ENCODE peak calls at places on chromosomes 11 and 22, in six cellular contexts. N is stomach, S is vagina, A is heart left ventricle, J is body of pancreas, E is esophagus squamous epithelium. X is an unnamed sample.

GRCh38 chr22:25111579-25112517 is 87.8 kb upstream of the CRYBB3 start:
- DNase-seq in A (no peak), S (no peak), N (peak; percentile 87), E (no peak), J (peak; percentile 59), X (peak; percentile 41)

GRCh38 chr22:50326959-50327710 is at the start of gene DENND6B:
- DNase-seq in J (peak; percentile 85), A (peak; percentile 85), E (no peak), S (no peak), N (peak; percentile 87), X (peak; percentile 83)

GRCh38 chr11:77109236-77110019 is 6.8 kb downstream of the OMP start:
- DNase-seq in S (no peak), J (no peak), A (no peak), E (no peak), N (no peak), X (no peak)

GRCh38 chr11:96267490-96268010 is 75.4 kb downstream of the MAML2 start:
- DNase-seq in J (no peak), N (no peak), E (no peak), S (no peak), A (no peak), X (no peak)

GRCh38 chr11:129639300-129639699 is 176.3 kb upstream of the TMEM45B start:
- DNase-seq in S (no peak), J (no peak), A (no peak), N (no peak), E (no peak), X (no peak)

GRCh38 chr22:18983120-18983651 is 47.1 kb upstream of the PRODH start:
- DNase-seq in A (no peak), J (peak; percentile 4), E (no peak), S (no peak), N (no peak), X (peak; percentile 40)

GRCh38 chr11:27468209-27468608 is 4.4 kb downstream of the LGR4 start:
- DNase-seq in E (no peak), J (no peak), S (no peak), A (no peak), N (no peak), X (no peak)

GRCh38 chr11:84993386-84993785 is 633.8 kb downstream of the DLG2 start:
- DNase-seq in A (no peak), J (no peak), N (no peak), S (no peak), E (no peak), X (no peak)

GRCh38 chr11:76657139-76657823 is 13.3 kb downstream of the LRRC32 start:
- DNase-seq in A (no peak), E (no peak), J (peak; percentile 3), S (no peak), N (peak; percentile 18), X (no peak)

GRCh38 chr11:113341388-113342165 is 27.2 kb downstream of the TTC12 start:
- DNase-seq in A (no peak), N (no peak), J (no peak), S (no peak), E (no peak), X (no peak)

GRCh38 chr11:67745181-67745726 is 70.8 kb upstream of the ALDH3B2 start:
- DNase-seq in E (no peak), A (no peak), J (no peak), N (no peak), S (no peak), X (no peak)

GRCh38 chr11:27012254-27012921 is 18.5 kb downstream of the FIBIN start:
- DNase-seq in E (no peak), N (no peak), S (no peak), A (no peak), J (no peak), X (no peak)

GRCh38 chr11:65116370-65117205 is 913 bp downstream of the ZNHIT2 start:
- DNase-seq in N (peak; percentile 42), E (no peak), A (peak; percentile 20), J (no peak), S (no peak), X (peak; percentile 69)

GRCh38 chr11:63537293-63538101 is 889 bp downstream of the PLAAT4 start:
- DNase-seq in E (no peak), S (no peak), N (peak; percentile 86), A (peak; percentile 81), J (peak; percentile 65), X (peak; percentile 88)

GRCh38 chr11:78112588-78113275 is 26.7 kb downstream of the ALG8 start:
- DNase-seq in E (no peak), A (no peak), S (no peak), J (no peak), N (no peak), X (no peak)

GRCh38 chr11:126410649-126411048 is 55.2 kb downstream of the ST3GAL4 start:
- DNase-seq in A (peak; percentile 55), N (no peak), S (no peak), J (no peak), E (no peak), X (no peak)

GRCh38 chr22:30943368-30943767 is 25.2 kb downstream of the MORC2 start:
- DNase-seq in S (no peak), E (no peak), J (no peak), N (no peak), A (no peak), X (no peak)

GRCh38 chr22:20955548-20955947 is 11.5 kb upstream of the AIFM3 start:
- DNase-seq in A (no peak), E (no peak), S (no peak), N (no peak), J (no peak), X (no peak)

GRCh38 chr11:129813216-129813791 is 2.3 kb upstream of the TMEM45B start:
- DNase-seq in A (no peak), E (no peak), J (no peak), S (no peak), N (no peak), X (no peak)

GRCh38 chr11:117189941-117190544 is 9.1 kb upstream of the TAGLN start:
- DNase-seq in S (no peak), N (no peak), A (no peak), E (no peak), J (peak; percentile 9), X (no peak)

GRCh38 chr11:7605544-7605943 is 67.8 kb downstream of the CYB5R2 start:
- DNase-seq in E (no peak), A (no peak), N (peak; percentile 48), J (no peak), S (no peak), X (no peak)

GRCh38 chr11:10927533-10927932 is 69.7 kb upstream of the ZBED5 start:
- DNase-seq in S (no peak), J (no peak), E (no peak), A (no peak), N (no peak), X (peak; percentile 42)

GRCh38 chr11:11959601-11960000 is 48.8 kb downstream of the DKK3 start:
- DNase-seq in N (no peak), E (no peak), A (no peak), J (no peak), S (no peak), X (no peak)
- TF ChIP-seq CTCF in N (no peak), E (no peak), A (no peak), J (no peak), S (no peak), X (no peak)

DNA sequence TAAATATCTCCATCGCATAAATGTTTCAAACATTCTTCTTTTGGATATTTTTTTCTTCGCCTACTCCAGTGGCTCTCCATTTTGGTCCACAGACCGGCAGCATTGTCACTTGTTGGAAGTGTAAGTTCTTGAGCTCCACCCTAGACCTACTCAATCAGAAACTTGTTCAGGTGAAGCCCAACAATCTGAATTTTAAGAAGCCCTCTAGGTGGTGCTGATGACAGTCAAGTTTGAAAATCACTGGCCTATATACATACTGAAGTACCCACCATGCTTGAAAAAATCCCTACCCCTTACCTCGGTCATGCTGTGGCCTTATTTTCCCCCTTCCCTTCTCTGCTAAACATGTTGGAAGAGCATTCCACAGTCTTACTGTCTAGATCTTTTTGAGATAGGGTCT is 10.2 kb upstream of the ACAT1 start:
- DNase-seq in E (no peak), N (no peak), J (no peak), A (no peak), S (no peak), X (no peak)
- H3K4me1 ChIP-seq in E (peaks cover 10% of the 10 kb centered on the region), N (peaks cover 8% of the 10 kb centered on the region), J (peaks cover 13% of the 10 kb centered on the region), A (peaks cover 14% of the 10 kb centered on the region), S (peaks cover 10% of the 10 kb centered on the region), X (peaks cover 15% of the 10 kb centered on the region)

DNA sequence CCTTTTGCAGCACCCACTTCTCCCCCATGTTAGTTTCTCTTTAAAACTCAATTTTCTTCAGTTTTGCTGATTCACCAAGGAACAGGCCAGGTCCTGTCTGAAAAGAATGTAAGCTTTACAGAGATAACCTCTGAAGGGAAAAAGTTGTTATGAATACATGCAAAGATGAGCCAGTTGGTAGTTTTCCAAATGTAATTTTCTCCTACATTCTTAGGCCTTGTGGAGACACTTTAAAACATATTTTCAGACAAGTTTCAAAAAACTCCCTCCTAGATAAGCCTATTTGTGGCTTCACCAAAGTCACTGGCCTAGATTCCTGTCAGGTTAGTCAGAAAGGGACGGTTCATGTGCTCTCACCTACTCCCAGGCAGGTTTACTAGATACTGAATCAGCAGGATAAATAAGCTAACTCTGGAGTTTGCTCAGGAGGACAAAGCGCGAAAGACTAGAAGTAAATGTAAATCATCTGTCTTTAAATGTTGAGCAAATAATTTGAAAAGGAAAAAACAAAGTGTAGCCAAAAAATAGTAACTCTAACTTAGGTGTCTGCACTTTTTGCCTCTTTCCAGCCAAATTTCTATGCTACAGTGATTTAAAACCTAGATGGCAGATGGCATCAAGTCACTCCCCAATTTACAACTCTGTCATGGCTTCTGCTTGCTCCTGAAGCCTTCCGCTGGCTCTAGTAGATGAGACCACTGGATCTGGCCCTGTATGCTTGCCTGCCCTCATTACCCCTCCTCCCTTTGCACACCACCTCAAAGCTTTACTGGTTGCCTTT is 4.9 kb upstream of the ATP6V1E1 start:
- DNase-seq in E (no peak), N (no peak), J (no peak), S (no peak), A (no peak), X (no peak)
- TF ChIP-seq POLR2A in E (no peak), N (no peak), J (no peak), S (no peak), A (no peak), X (no peak)

GRCh38 chr11:105000797-105001196 is 22.2 kb downstream of the CASP5 start:
- DNase-seq in E (no peak), A (no peak), J (peak; percentile 26), S (no peak), N (peak; percentile 29), X (no peak)
- TF ChIP-seq CTCF in E (peak; percentile 33), A (peak; percentile 53), J (no peak), S (peak; percentile 30), N (peak; percentile 54), X (peak; percentile 58)